ENCODE peak calls at places on chromosomes 12 and 14, in six cellular contexts. V, K, I, R, Y and G are unnamed samples.

GRCh38 chr14:90017371-90017770 is 44.4 kb upstream of the KCNK13 start:
- DNase-seq in V (no peak), Y (no peak), K (no peak), I (no peak), R (no peak), G (no peak)

GRCh38 chr12:84911331-84912190 is 1.0 kb downstream of the SLC6A15 start:
- DNase-seq in K (no peak), I (peak), V (peak), Y (no peak), R (peak), G (no peak)

GRCh38 chr12:91801048-91801447 is 344.6 kb downstream of the BTG1 start:
- DNase-seq in K (no peak), Y (no peak), V (no peak), I (no peak), R (no peak), G (no peak)

GRCh38 chr12:69447892-69448291 is 22.3 kb upstream of the FRS2 start:
- DNase-seq in K (no peak), I (no peak), V (no peak), R (no peak), Y (no peak), G (no peak)

GRCh38 chr14:104276435-104276834 is 138.0 kb downstream of the KIF26A start:
- DNase-seq in R (no peak), K (peak), V (no peak), Y (no peak), I (no peak), G (no peak)

GRCh38 chr12:39235990-39236767 is 206.7 kb downstream of the KIF21A start:
- DNase-seq in R (no peak), K (no peak), V (no peak), Y (no peak), I (no peak), G (no peak)

GRCh38 chr14:100065942-100066574 is 836 bp downstream of the EVL start:
- DNase-seq in Y (no peak), V (no peak), I (no peak), K (peak), R (no peak), G (no peak)

GRCh38 chr14:77903233-77903632 is 103.3 kb downstream of the ADCK1 start:
- DNase-seq in Y (no peak), K (no peak), V (no peak), R (no peak), I (no peak), G (no peak)

GRCh38 chr12:3604750-3605638 is 114.0 kb downstream of the PRMT8 start:
- DNase-seq in Y (peak), R (peak), V (no peak), I (no peak), K (peak), G (no peak)

GRCh38 chr12:84079621-84080020 is 833.0 kb downstream of the SLC6A15 start:
- DNase-seq in I (no peak), Y (no peak), R (no peak), K (no peak), V (no peak), G (no peak)

GRCh38 chr14:54756656-54757392 is 145.8 kb downstream of the GCH1 start:
- DNase-seq in R (no peak), V (no peak), I (no peak), Y (no peak), K (no peak), G (no peak)

GRCh38 chr12:69290545-69291277 is 51.3 kb downstream of the CPSF6 start:
- DNase-seq in Y (peak), V (peak), I (peak), R (peak), K (peak), G (peak)

GRCh38 chr14:33081259-33081658 is 142.6 kb downstream of the NPAS3 start:
- DNase-seq in V (no peak), K (no peak), Y (no peak), R (no peak), I (no peak), G (no peak)

GRCh38 chr14:66043921-66044320 is 442.2 kb upstream of the CCDC196 start:
- DNase-seq in K (no peak), Y (no peak), I (no peak), V (no peak), R (no peak), G (no peak)

GRCh38 chr12:3752096-3752709 is 706 bp downstream of the CRACR2A start:
- DNase-seq in I (peak), R (peak), Y (no peak), V (peak), K (peak), G (no peak)

DNA sequence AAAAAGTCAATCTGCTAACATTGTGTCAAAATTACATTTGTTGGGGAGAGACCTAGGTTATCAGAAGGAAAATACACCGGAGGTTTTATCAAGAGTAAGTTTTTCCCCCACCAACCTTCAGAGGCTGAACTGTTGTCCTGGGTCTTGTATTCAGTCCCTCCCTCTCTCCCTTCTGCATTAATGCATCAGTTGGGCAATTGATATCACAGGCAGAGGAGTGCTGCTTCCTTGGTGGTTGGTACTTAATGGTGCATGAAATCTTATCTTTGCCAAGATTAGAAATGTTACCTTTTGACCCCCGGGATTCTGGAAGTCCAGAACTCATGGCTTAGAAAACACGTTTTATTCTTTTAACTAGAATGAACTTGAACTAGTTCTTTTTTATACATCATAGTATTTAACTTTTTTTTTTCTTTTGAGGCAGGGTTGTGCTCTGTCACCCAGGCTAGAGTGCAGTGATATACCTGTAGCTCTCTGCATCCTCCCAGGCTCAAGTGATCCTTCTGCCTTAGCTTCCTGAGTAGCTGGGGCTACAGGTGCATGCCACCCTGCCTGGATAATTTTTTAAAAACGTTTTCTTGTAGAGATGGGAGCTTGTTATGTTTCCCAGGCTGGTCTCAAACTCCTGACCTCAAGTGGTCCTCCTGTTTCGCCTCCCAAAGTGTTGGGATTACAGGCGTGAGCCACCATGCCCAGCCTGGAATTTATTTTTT is 4.9 kb downstream of the PCBP2 start:
- DNase-seq in V (no peak), R (no peak), K (no peak), I (no peak), Y (no peak), G (no peak)
- TF ChIP-seq POLR2A in V (no peak), R (peak), K (no peak), I (no peak), Y (no peak), G (no peak)

GRCh38 chr12:116672842-116673516 is 64.9 kb downstream of the SPRING1 start:
- DNase-seq in I (no peak), V (no peak), K (no peak), Y (no peak), R (no peak), G (no peak)
- H3K4me3 ChIP-seq in I (no peak), V (no peak), K (no peak), Y (no peak), R (no peak), G (no peak)

GRCh38 chr12:121424632-121424992 is 24.7 kb downstream of the RNF34 start:
- DNase-seq in Y (no peak), V (no peak), K (no peak), I (no peak), R (no peak), G (no peak)

GRCh38 chr12:121423682-121424631 is 24.0 kb downstream of the RNF34 start:
- DNase-seq in V (peak), I (no peak), Y (no peak), R (no peak), K (no peak), G (no peak)

GRCh38 chr12:121423253-121423652 is 23.3 kb downstream of the RNF34 start:
- DNase-seq in R (no peak), Y (no peak), K (no peak), V (peak), I (no peak), G (no peak)

GRCh38 chr12:121417847-121418246 is 17.9 kb downstream of the RNF34 start:
- DNase-seq in V (peak), K (no peak), R (no peak), Y (no peak), I (no peak), G (no peak)

DNA sequence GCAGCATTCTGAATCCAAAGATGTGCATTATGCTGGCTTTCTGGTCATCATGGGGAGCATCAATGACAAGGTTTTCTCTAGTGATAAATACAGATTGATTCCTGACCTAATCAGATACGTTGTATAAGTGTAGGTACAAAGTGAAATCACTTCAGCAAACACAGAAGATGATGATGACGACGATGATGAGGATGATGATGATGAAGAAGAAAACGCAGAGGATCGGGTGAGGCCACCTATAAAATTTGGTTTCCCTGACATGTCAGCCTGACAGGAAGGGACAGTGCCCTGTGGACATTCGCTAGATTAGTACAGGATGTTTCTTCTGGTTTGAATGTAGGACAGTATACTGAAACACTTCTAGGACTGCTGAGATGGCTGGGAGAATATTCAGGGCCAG is 20.2 kb downstream of the RNF34 start:
- DNase-seq in I (no peak), V (no peak), Y (no peak), R (no peak), K (no peak), G (no peak)
- TF ChIP-seq POLR2A in I (no peak), V (no peak), Y (no peak), R (no peak), K (no peak), G (no peak)

DNA sequence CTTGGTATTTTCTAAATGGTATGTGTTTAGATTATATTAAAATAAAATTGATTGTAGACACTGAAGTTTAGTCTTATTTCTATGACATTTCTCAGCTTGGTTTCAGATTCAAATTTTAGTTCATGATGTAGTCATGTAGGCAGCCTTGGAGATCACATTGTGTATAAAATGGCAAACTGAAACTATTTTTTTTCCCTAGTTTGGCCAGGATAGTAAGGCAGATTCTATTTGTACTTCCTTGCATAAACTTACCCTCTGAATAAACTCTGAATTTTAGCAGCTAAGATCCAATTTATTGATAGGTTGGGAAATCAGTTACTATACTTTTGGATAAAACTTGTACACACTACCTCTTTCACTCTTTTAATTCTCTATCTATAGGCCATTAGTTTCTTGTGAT is 30.4 kb downstream of the PAPOLA start:
- DNase-seq in Y (no peak), V (no peak), K (no peak), I (no peak), R (no peak), G (no peak)
- H3K4me3 ChIP-seq in Y (no peak), V (no peak), K (no peak), I (no peak), R (no peak), G (no peak)

DNA sequence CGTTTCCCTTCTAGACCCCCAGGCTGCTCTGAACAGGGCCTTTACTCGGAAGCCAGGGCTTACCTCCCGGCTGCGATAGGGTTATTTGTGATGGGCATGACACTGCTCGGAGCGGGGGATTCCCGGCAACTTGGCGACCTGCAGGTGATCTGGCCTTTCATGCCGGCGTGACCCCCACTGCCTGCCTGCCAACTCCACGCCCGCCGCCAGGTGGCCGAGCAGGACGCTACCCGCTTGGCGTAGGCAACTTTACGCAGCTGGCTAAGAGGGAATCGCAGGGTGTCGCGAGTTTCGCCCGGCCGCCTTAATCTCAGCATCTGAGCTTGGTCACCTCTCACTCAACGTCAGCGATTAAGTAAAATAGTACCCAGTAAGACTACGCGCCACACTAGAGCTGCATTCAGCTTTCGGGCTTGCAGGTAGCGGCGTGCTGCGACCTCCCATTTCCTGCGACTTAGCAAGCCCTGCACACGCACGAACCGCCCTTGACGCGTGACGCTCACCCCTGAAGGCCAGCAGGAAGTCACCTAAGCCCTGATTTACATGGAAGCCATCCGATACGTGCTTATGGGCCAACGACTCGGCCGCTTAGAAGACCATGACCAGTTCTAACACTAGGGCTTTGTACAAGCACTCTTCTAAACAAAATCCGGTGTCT is 33.3 kb downstream of the WBP11 start:
- DNase-seq in R (peak), V (peak), I (peak), Y (peak), K (peak), G (peak)
- TF ChIP-seq POLR2A in R (peak), V (no peak), I (peak), Y (peak), K (no peak), G (peak)

GRCh38 chr12:49698619-49699545 is 8.3 kb downstream of the FMNL3 start:
- DNase-seq in Y (no peak), V (no peak), I (no peak), K (no peak), R (peak), G (no peak)
- H3K4me3 ChIP-seq in Y (no peak), V (no peak), I (peak), K (no peak), R (peak), G (no peak)

DNA sequence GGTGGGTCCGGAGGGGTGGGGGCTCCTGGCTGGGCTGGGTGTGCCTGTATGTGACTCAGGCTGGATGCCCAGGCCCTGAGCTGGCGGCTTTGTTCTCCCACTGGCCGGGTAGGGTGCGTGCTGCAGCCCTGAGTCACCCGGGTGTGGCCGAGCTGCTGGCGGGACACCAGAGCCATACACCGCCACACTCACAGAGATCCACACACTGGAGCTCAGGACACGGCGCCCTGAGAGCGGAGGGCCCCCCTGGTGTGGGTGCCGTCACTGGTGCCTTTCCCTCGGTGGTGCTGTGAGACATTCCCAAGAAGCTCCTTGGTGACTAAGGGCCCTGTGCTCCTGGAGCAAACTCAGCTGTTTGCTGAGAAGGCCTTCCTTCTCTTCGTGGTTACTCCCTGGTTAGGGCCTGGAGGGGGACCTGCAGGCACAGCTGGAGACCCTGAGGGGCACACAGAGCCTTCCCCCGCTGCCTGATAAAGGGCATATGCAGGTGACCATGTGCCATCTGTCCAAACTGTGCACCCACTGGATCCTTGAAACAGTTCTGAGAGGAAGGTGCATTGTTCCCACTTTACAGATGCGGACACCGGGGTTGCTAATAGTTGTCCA is 44.3 kb downstream of the KRT80 start:
- DNase-seq in Y (peak), R (no peak), I (peak), V (peak), K (peak), G (peak)
- TF ChIP-seq POLR2A in Y (no peak), R (no peak), I (peak), V (no peak), K (no peak), G (no peak)